ENCODE peak calls at places on chromosomes 11 and 22, in seven cellular contexts. W is pancreas; G is lower lobe of right lung; X is uterus; J is SJSA1; V is suprapubic skin; A is effector memory CD4-positive, alpha-beta T cell. R is an unnamed sample.
A peak's percentile ranks its signal among the peaks of the same experiment; 100 is the strongest.

GRCh38 chr22:27107824-27108223 is 450.4 kb downstream of the MIAT start:
- DNase-seq in W (peak; percentile 75), G (no peak), X (peak; percentile 80), J (peak; percentile 94), V (no peak), A (no peak), R (no peak)

GRCh38 chr11:132301900-132302299 is 931.5 kb downstream of the NTM start:
- DNase-seq in W (no peak), G (no peak), X (no peak), J (no peak), V (no peak), A (no peak), R (no peak)

GRCh38 chr11:2175659-2176058 is 4.0 kb upstream of the TH start:
- DNase-seq in W (no peak), G (no peak), X (no peak), J (peak; percentile 73), V (no peak), A (no peak), R (no peak)

GRCh38 chr11:78156081-78156844 is 16.8 kb upstream of the ALG8 start:
- DNase-seq in W (no peak), G (no peak), X (no peak), J (no peak), V (no peak), A (no peak), R (no peak)

GRCh38 chr11:117816846-117817212 is 7.7 kb downstream of the FXYD2 start:
- DNase-seq in W (no peak), G (no peak), X (no peak), J (no peak), V (no peak), A (no peak), R (no peak)

GRCh38 chr11:10288316-10288715 is 5.7 kb downstream of the SBF2 start:
- DNase-seq in W (no peak), G (no peak), X (no peak), J (no peak), V (no peak), A (no peak), R (no peak)

GRCh38 chr11:31870609-31871309 is 59.6 kb upstream of the PAX6 start:
- DNase-seq in W (peak; percentile 54), G (peak; percentile 47), X (no peak), J (peak; percentile 49), V (no peak), A (no peak), R (no peak)

GRCh38 chr11:111631666-111632039 is 29.4 kb downstream of the SIK2 start:
- DNase-seq in W (no peak), G (no peak), X (no peak), J (peak; percentile 66), V (no peak), A (no peak), R (no peak)

GRCh38 chr11:128208329-128209220 is 378.8 kb downstream of the ETS1 start:
- DNase-seq in W (no peak), G (no peak), X (peak; percentile 33), J (peak; percentile 69), V (no peak), A (no peak), R (no peak)

GRCh38 chr11:69086152-69086551 is 37.4 kb downstream of the TPCN2 start:
- DNase-seq in W (no peak), G (no peak), X (peak; percentile 63), J (no peak), V (no peak), A (no peak), R (no peak)

GRCh38 chr22:39240841-39241631 is 3.7 kb downstream of the PDGFB start:
- DNase-seq in W (peak; percentile 89), G (peak; percentile 73), X (no peak), J (no peak), V (no peak), A (peak; percentile 39), R (peak; percentile 65)

GRCh38 chr11:35313066-35313765 is 106.1 kb downstream of the SLC1A2 start:
- DNase-seq in W (no peak), G (no peak), X (no peak), J (no peak), V (no peak), A (no peak), R (no peak)

GRCh38 chr11:16793511-16793910 is 55.1 kb downstream of the C11orf58 start:
- DNase-seq in W (no peak), G (no peak), X (no peak), J (no peak), V (no peak), A (no peak), R (no peak)

GRCh38 chr11:75040167-75040770 is 51.5 kb downstream of the NEU3 start:
- DNase-seq in W (no peak), G (no peak), X (no peak), J (no peak), V (no peak), A (no peak), R (no peak)

GRCh38 chr11:72741849-72742521 is 10.2 kb downstream of the ARAP1 start:
- DNase-seq in W (peak; percentile 31), G (peak; percentile 60), X (no peak), J (no peak), V (no peak), A (no peak), R (no peak)

GRCh38 chr11:86446924-86447285 is 72.2 kb downstream of the CCDC81 start:
- DNase-seq in W (no peak), G (no peak), X (no peak), J (no peak), V (no peak), A (no peak), R (no peak)

GRCh38 chr11:859394-860131 is 16.9 kb downstream of the TSPAN4 start:
- DNase-seq in W (no peak), G (peak; percentile 74), X (peak; percentile 86), J (no peak), V (no peak), A (no peak), R (no peak)

GRCh38 chr22:30195245-30196140 is 51.1 kb downstream of the LIF start:
- DNase-seq in W (no peak), G (no peak), X (no peak), J (no peak), V (no peak), A (no peak), R (no peak)

GRCh38 chr11:46894506-46894905 is 23.8 kb downstream of the LRP4 start:
- DNase-seq in W (no peak), G (no peak), X (no peak), J (no peak), V (no peak), A (no peak), R (no peak)

GRCh38 chr22:42651134-42651533 is 1.9 kb upstream of the CYB5R3 start:
- DNase-seq in W (no peak), G (no peak), X (no peak), J (peak; percentile 62), V (no peak), A (no peak), R (no peak)

GRCh38 chr11:104704888-104705287 is 193.4 kb downstream of the CASP12 start:
- DNase-seq in W (no peak), G (no peak), X (no peak), J (no peak), V (no peak), A (no peak), R (no peak)

GRCh38 chr11:117986981-117987495 is 844 bp downstream of the IL10RA start:
- DNase-seq in W (no peak), G (no peak), X (no peak), J (no peak), V (no peak), A (peak; percentile 40), R (peak; percentile 74)

GRCh38 chr22:30488121-30488520 is 16.3 kb upstream of the SEC14L3 start:
- DNase-seq in W (no peak), G (no peak), X (no peak), J (no peak), V (no peak), A (no peak), R (no peak)

GRCh38 chr11:35260342-35260985 is 121.5 kb downstream of the CD44 start:
- DNase-seq in W (no peak), G (no peak), X (no peak), J (peak; percentile 66), V (no peak), A (no peak), R (no peak)

GRCh38 chr11:103587951-103588788 is 448.3 kb upstream of the DDI1 start:
- DNase-seq in W (no peak), G (no peak), X (no peak), J (no peak), V (no peak), A (no peak), R (no peak)

GRCh38 chr11:27468643-27469332 is 3.8 kb downstream of the LGR4 start:
- DNase-seq in W (no peak), G (no peak), X (no peak), J (no peak), V (no peak), A (no peak), R (no peak)

GRCh38 chr11:27471067-27471587 is 1.5 kb downstream of the LGR4 start:
- DNase-seq in W (no peak), G (no peak), X (no peak), J (no peak), V (no peak), A (no peak), R (no peak)

GRCh38 chr11:27468209-27468608 is 4.4 kb downstream of the LGR4 start:
- DNase-seq in W (no peak), G (no peak), X (no peak), J (no peak), V (no peak), A (no peak), R (no peak)

GRCh38 chr11:27470166-27470565 is 2.4 kb downstream of the LGR4 start:
- DNase-seq in W (no peak), G (no peak), X (no peak), J (no peak), V (no peak), A (no peak), R (no peak)

DNA sequence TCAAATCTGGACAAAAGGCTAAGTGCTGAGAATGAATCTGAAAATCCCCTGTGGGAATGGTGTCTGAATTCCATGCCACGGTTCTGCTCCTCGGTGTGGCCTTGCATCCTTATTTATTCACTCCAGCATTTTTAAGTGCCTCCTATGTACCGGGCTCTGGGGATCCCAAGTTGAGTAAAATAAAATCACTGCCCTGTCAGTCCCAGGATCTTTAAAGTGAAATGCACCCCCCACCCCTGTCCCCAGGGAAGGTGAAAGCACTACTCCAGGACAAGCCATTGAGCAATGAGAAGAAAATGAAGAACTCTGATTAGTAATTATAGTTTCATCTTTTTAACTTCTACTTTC is 3.3 kb downstream of the LGR4 start:
- DNase-seq in W (no peak), G (no peak), X (no peak), J (no peak), V (no peak), A (no peak), R (no peak)
- H3K9me3 ChIP-seq in W (no peaks in the 10 kb centered on the region), G (no peaks in the 10 kb centered on the region), X (no peaks in the 10 kb centered on the region), J (peaks cover 4% of the 10 kb centered on the region), V (no peaks in the 10 kb centered on the region), A (no peaks in the 10 kb centered on the region), R (no peaks in the 10 kb centered on the region)

GRCh38 chr11:63681208-63682044 is at the start of gene RTN3:
- DNase-seq in W (peak; percentile 99), G (peak; percentile 99), X (peak; percentile 99), J (peak; percentile 100), V (peak; percentile 96), A (peak; percentile 97), R (peak; percentile 99)
- H3K9me3 ChIP-seq in W (no peaks in the 10 kb centered on the region), G (no peaks in the 10 kb centered on the region), X (no peaks in the 10 kb centered on the region), J (no peaks in the 10 kb centered on the region), V (no peaks in the 10 kb centered on the region), A (no peaks in the 10 kb centered on the region), R (no peaks in the 10 kb centered on the region)

GRCh38 chr22:48670317-48670716 is 1157.4 kb downstream of the BRD1 start:
- DNase-seq in W (peak; percentile 15), G (no peak), X (no peak), J (no peak), V (no peak), A (no peak), R (no peak)
- H3K9me3 ChIP-seq in W (no peaks in the 10 kb centered on the region), G (peaks cover 12% of the 10 kb centered on the region), X (no peaks in the 10 kb centered on the region), J (peaks cover 15% of the 10 kb centered on the region), V (peaks cover 7% of the 10 kb centered on the region), A (no peaks in the 10 kb centered on the region), R (no peaks in the 10 kb centered on the region)

GRCh38 chr11:55826919-55827318 is at the start of gene OR5L2:
- DNase-seq in W (no peak), G (no peak), X (no peak), J (no peak), V (no peak), A (no peak), R (no peak)
- H3K9me3 ChIP-seq in W (no peaks in the 10 kb centered on the region), G (no peaks in the 10 kb centered on the region), X (no peaks in the 10 kb centered on the region), J (no peaks in the 10 kb centered on the region), V (no peaks in the 10 kb centered on the region), A (no peaks in the 10 kb centered on the region), R (no peaks in the 10 kb centered on the region)